ENCODE peak calls at places on chromosomes 6 and 20, in seven cellular contexts. A is cardiac muscle cell; H is ureter; L is stimulated activated CD4-positive, alpha-beta T cell treated with anti-CD3 and anti-CD28 coated beads, Interleukin-15, amount 100 ng/mL, for 1 hour; V is iris pigment epithelial cell; G is CD4-positive, alpha-beta T cell; Z is CD8-positive, alpha-beta memory T cell. B is an unnamed sample.

GRCh38 chr6:130967502-130968469 is 95.3 kb downstream of the EPB41L2 start:
- DNase-seq in A (no peak), V (peak; percentile 46), Z (no peak), G (no peak), L (no peak), H (no peak), B (no peak)

GRCh38 chr20:36541227-36542018 is at the start of gene MYL9:
- DNase-seq in G (no peak), A (peak; percentile 96), H (peak; percentile 95), L (no peak), V (peak; percentile 81), Z (no peak), B (no peak)

GRCh38 chr20:3251806-3252205 is 12.8 kb upstream of the SLC4A11 start:
- DNase-seq in A (no peak), H (no peak), Z (no peak), G (no peak), V (peak; percentile 34), L (no peak), B (no peak)

GRCh38 chr6:134111062-134111677 is 58.7 kb upstream of the SLC2A12 start:
- DNase-seq in L (no peak), A (peak; percentile 68), Z (peak; percentile 54), G (peak; percentile 3), H (no peak), V (peak; percentile 69), B (no peak)

GRCh38 chr6:55433446-55434130 is 106.3 kb downstream of the GFRAL start:
- DNase-seq in L (no peak), V (peak; percentile 63), Z (no peak), H (no peak), A (no peak), G (no peak), B (no peak)

GRCh38 chr6:169932491-169932890 is 181.1 kb downstream of the ERMARD start:
- DNase-seq in H (no peak), L (no peak), Z (no peak), V (no peak), A (no peak), G (no peak), B (no peak)

GRCh38 chr20:21509597-21510331 is 4.1 kb downstream of the NKX2-2 start:
- DNase-seq in L (no peak), V (no peak), H (no peak), A (no peak), G (no peak), Z (no peak), B (no peak)

GRCh38 chr6:163738725-163739124 is 324.2 kb downstream of the QKI start:
- DNase-seq in H (no peak), G (no peak), L (no peak), V (peak; percentile 42), Z (no peak), A (no peak), B (no peak)

GRCh38 chr6:111925296-111925695 is 52.0 kb upstream of the FYN start:
- DNase-seq in H (no peak), L (no peak), V (peak; percentile 80), A (no peak), Z (no peak), G (no peak), B (no peak)

GRCh38 chr20:62175711-62176110 is 7.1 kb upstream of the MTG2 start:
- DNase-seq in L (no peak), H (no peak), Z (no peak), G (no peak), A (no peak), V (no peak), B (no peak)

GRCh38 chr20:45998337-45998736 is 10.4 kb upstream of the MMP9 start:
- DNase-seq in A (no peak), H (no peak), L (no peak), V (no peak), Z (no peak), G (no peak), B (no peak)

GRCh38 chr20:20611165-20611564 is 101.3 kb downstream of the RALGAPA2 start:
- DNase-seq in A (no peak), G (no peak), Z (no peak), H (no peak), V (no peak), L (no peak), B (no peak)

GRCh38 chr20:51460569-51461265 is 81.8 kb downstream of the NFATC2 start:
- DNase-seq in A (no peak), H (no peak), Z (no peak), G (no peak), V (no peak), L (no peak), B (no peak)

GRCh38 chr6:39365281-39366074 is 43.0 kb upstream of the KCNK16 start:
- DNase-seq in A (no peak), V (peak; percentile 59), L (no peak), Z (no peak), H (no peak), G (no peak), B (no peak)

GRCh38 chr6:53244958-53245357 is 96.3 kb upstream of the GCM1 start:
- DNase-seq in Z (no peak), L (no peak), H (no peak), A (no peak), G (no peak), V (no peak), B (no peak)

GRCh38 chr6:56804996-56805395 is 149.9 kb upstream of the BEND6 start:
- DNase-seq in H (no peak), Z (no peak), G (no peak), V (peak; percentile 90), A (no peak), L (no peak), B (no peak)

GRCh38 chr6:168417158-168417557 is 23.8 kb upstream of the SMOC2 start:
- DNase-seq in H (no peak), L (no peak), G (no peak), V (no peak), A (no peak), Z (no peak), B (no peak)

GRCh38 chr6:117568247-117568646 is 34.1 kb downstream of the GOPC start:
- DNase-seq in G (no peak), H (no peak), V (no peak), A (no peak), L (no peak), Z (no peak), B (no peak)

GRCh38 chr6:133761706-133762105 is 127.2 kb upstream of the TCF21 start:
- DNase-seq in L (no peak), A (no peak), G (no peak), V (peak; percentile 69), H (no peak), Z (no peak), B (no peak)

GRCh38 chr6:25401711-25402110 is 122.5 kb downstream of the CARMIL1 start:
- DNase-seq in L (no peak), V (no peak), Z (no peak), H (no peak), G (no peak), A (no peak), B (no peak)

GRCh38 chr6:15363164-15363522 is 117.3 kb downstream of the JARID2 start:
- DNase-seq in Z (no peak), L (no peak), V (no peak), H (no peak), G (no peak), A (no peak), B (no peak)

GRCh38 chr6:35230498-35230897 is 16.7 kb downstream of the SCUBE3 start:
- DNase-seq in Z (no peak), G (no peak), V (no peak), H (no peak), L (no peak), A (no peak), B (no peak)